ENCODE peak calls at places on chromosomes 3 and 15, in seven cellular contexts. F is left ventricle myocardium superior, O is mucosa of descending colon, Q is AG08396, N is M059J, S is GM06990, Z is colonic mucosa. U is an unnamed sample.

GRCh38 chr15:93420050-93420452 is 331.0 kb upstream of the RGMA start:
- DNase-seq in Z (no peak), F (no peak), S (no peak), Q (no peak), O (no peak), N (no peak), U (no peak)

GRCh38 chr3:58260261-58260731 is 22.7 kb downstream of the ABHD6 start:
- DNase-seq in Q (peak; percentile 75), N (peak; percentile 91), F (no peak), Z (no peak), O (no peak), S (no peak), U (no peak)

GRCh38 chr15:45157974-45158373 is 28.2 kb downstream of the DUOX1 start:
- DNase-seq in Q (peak; percentile 73), O (no peak), Z (no peak), S (no peak), N (peak; percentile 79), F (peak; percentile 21), U (no peak)

GRCh38 chr3:52109556-52110380 is 44.5 kb downstream of the POC1A start:
- DNase-seq in O (peak; percentile 3), F (no peak), Q (no peak), Z (no peak), N (no peak), S (no peak), U (peak; percentile 14)

GRCh38 chr15:23438816-23439466 is 8.1 kb downstream of the GOLGA6L2 start:
- DNase-seq in O (peak; percentile 45), Q (no peak), S (no peak), N (no peak), Z (peak; percentile 44), F (no peak), U (no peak)

GRCh38 chr3:141082064-141082463 is 30.9 kb downstream of the SPSB4 start:
- DNase-seq in F (no peak), Q (no peak), S (no peak), N (no peak), O (no peak), Z (no peak), U (no peak)

GRCh38 chr3:56725175-56725574 is 42.1 kb upstream of the TASOR start:
- DNase-seq in N (no peak), O (peak; percentile 33), F (no peak), S (peak; percentile 71), Z (no peak), Q (no peak), U (no peak)

GRCh38 chr3:99967796-99968195 is 146.5 kb downstream of the FILIP1L start:
- DNase-seq in N (peak; percentile 11), Z (no peak), S (no peak), O (no peak), F (no peak), Q (no peak), U (no peak)

GRCh38 chr3:46334911-46335478 is 18.9 kb upstream of the CCR2 start:
- DNase-seq in Z (no peak), Q (no peak), O (no peak), S (no peak), F (no peak), N (peak; percentile 81), U (no peak)

GRCh38 chr3:179247289-179248020 is 3.5 kb downstream of the KCNMB3 start:
- DNase-seq in S (no peak), Q (no peak), Z (no peak), N (peak; percentile 49), O (no peak), F (no peak), U (no peak)

GRCh38 chr3:14371573-14372474 is 30.6 kb upstream of the SLC6A6 start:
- DNase-seq in F (peak; percentile 93), Q (peak; percentile 71), O (peak; percentile 92), S (no peak), N (peak; percentile 93), Z (peak; percentile 92), U (peak; percentile 93)

GRCh38 chr3:63611382-63611781 is 41.1 kb upstream of the SNTN start:
- DNase-seq in Z (no peak), Q (no peak), O (no peak), F (no peak), N (no peak), S (no peak), U (no peak)

GRCh38 chr3:194824676-194825075 is 139.0 kb downstream of the FAM43A start:
- DNase-seq in Z (no peak), S (no peak), Q (peak; percentile 48), N (peak; percentile 86), F (peak; percentile 81), O (no peak), U (no peak)

GRCh38 chr3:172102123-172102882 is 62.9 kb downstream of the FNDC3B start:
- DNase-seq in S (peak; percentile 29), Q (no peak), Z (peak; percentile 43), F (no peak), N (no peak), O (peak; percentile 43), U (no peak)

GRCh38 chr3:14304101-14305045 is 98.0 kb upstream of the SLC6A6 start:
- DNase-seq in O (no peak), F (no peak), Q (no peak), S (no peak), Z (no peak), N (no peak), U (no peak)

GRCh38 chr3:58180940-58181587 is 29.7 kb downstream of the DNASE1L3 start:
- DNase-seq in Q (no peak), O (no peak), F (no peak), S (no peak), Z (no peak), N (no peak), U (no peak)

GRCh38 chr15:39195988-39196486 is 384.8 kb upstream of the THBS1 start:
- DNase-seq in N (peak; percentile 100), Z (no peak), Q (peak; percentile 51), S (peak; percentile 22), F (no peak), O (no peak), U (no peak)

GRCh38 chr15:82917252-82917651 is 35.3 kb downstream of the HOMER2 start:
- DNase-seq in Q (no peak), S (no peak), O (no peak), Z (no peak), F (no peak), N (no peak), U (no peak)

U was measured in lower lobe of right lung.